ENCODE peak calls at places on chromosomes 7 and 10, in four cellular contexts. K is CD8-positive, alpha-beta T cell; N is thoracic aorta; H is Panc1. W is an unnamed sample.

GRCh38 chr10:79322616-79323566 is 24.4 kb upstream of the PPIF start:
- DNase-seq in H (no peak), N (no peak), K (peak; percentile 81), W (peak; percentile 89)

GRCh38 chr7:2099036-2099957 is 133.4 kb downstream of the MAD1L1 start:
- DNase-seq in H (no peak), K (no peak), N (no peak), W (no peak)

GRCh38 chr10:74825033-74825370 is 1.4 kb upstream of the KAT6B start:
- DNase-seq in K (no peak), N (no peak), H (no peak), W (peak; percentile 51)

GRCh38 chr10:88922041-88922440 is 30.5 kb downstream of the ACTA2 start:
- DNase-seq in N (no peak), K (no peak), H (no peak), W (no peak)

GRCh38 chr10:15088428-15089261 is at the start of gene ACBD7:
- DNase-seq in H (no peak), N (peak; percentile 27), K (peak; percentile 70), W (peak; percentile 70)

GRCh38 chr7:19009241-19009935 is 108.0 kb downstream of the TWIST1 start:
- DNase-seq in N (no peak), K (no peak), H (no peak), W (no peak)

GRCh38 chr7:36109013-36109627 is 43.9 kb upstream of the EEPD1 start:
- DNase-seq in N (no peak), H (no peak), K (no peak), W (no peak)

GRCh38 chr10:48291190-48291589 is 15.3 kb upstream of the MAPK8 start:
- DNase-seq in K (no peak), N (no peak), H (no peak), W (no peak)

GRCh38 chr7:44893710-44894135 is 8.4 kb upstream of the PURB start:
- DNase-seq in H (no peak), N (no peak), K (no peak), W (no peak)

GRCh38 chr10:131180941-131181855 is 130.3 kb downstream of the TCERG1L start:
- DNase-seq in N (no peak), K (no peak), H (no peak), W (no peak)

GRCh38 chr10:77578583-77579227 is 58.9 kb downstream of the KCNMA1 start:
- DNase-seq in K (no peak), N (no peak), H (no peak), W (no peak)

GRCh38 chr10:95660283-95660682 is 3.8 kb upstream of the ALDH18A1 start:
- DNase-seq in K (no peak), N (no peak), H (no peak), W (no peak)

GRCh38 chr10:1187151-1187854 is 131.1 kb downstream of the WDR37 start:
- DNase-seq in N (no peak), K (no peak), H (no peak), W (no peak)

GRCh38 chr7:77393261-77393660 is 22.9 kb downstream of the GSAP start:
- DNase-seq in H (peak; percentile 36), N (no peak), K (no peak), W (no peak)

GRCh38 chr7:17599733-17600685 is 301.6 kb downstream of the AHR start:
- DNase-seq in K (no peak), N (no peak), H (peak; percentile 98), W (no peak)

GRCh38 chr7:68866136-68866535 is 732.1 kb upstream of the AUTS2 start:
- DNase-seq in K (no peak), H (no peak), N (no peak), W (no peak)

GRCh38 chr7:110839866-110840265 is 251.1 kb upstream of the LRRN3 start:
- DNase-seq in H (no peak), N (no peak), K (no peak), W (no peak)

GRCh38 chr7:73373741-73374140 is 45.8 kb downstream of the FKBP6 start:
- DNase-seq in N (no peak), K (no peak), H (no peak), W (no peak)

GRCh38 chr10:759898-760477 is 70.5 kb upstream of the DIP2C start:
- DNase-seq in K (no peak), N (no peak), H (no peak), W (no peak)

GRCh38 chr10:1544209-1544673 is 193.1 kb downstream of the ADARB2 start:
- DNase-seq in H (no peak), N (no peak), K (no peak), W (no peak)

GRCh38 chr7:17434841-17435692 is 136.6 kb downstream of the AHR start:
- DNase-seq in K (no peak), N (no peak), H (no peak), W (no peak)

GRCh38 chr10:69043931-69044531 is 43.9 kb upstream of the SRGN start:
- DNase-seq in K (no peak), H (no peak), N (no peak), W (peak; percentile 36)

GRCh38 chr10:121351533-121351932 is 246.7 kb downstream of the FGFR2 start:
- DNase-seq in H (no peak), N (no peak), K (no peak), W (no peak)

GRCh38 chr10:34492081-34492480 is 323.0 kb downstream of the PARD3 start:
- DNase-seq in N (no peak), H (no peak), K (no peak), W (no peak)

GRCh38 chr10:79130255-79130654 is 61.5 kb downstream of the ZMIZ1 start:
- DNase-seq in H (no peak), N (no peak), K (no peak), W (no peak)

GRCh38 chr10:47217123-47217522 is 82.9 kb upstream of the GDF10 start:
- DNase-seq in H (no peak), K (no peak), N (no peak), W (no peak)

GRCh38 chr7:112994666-112995065 is 92.0 kb downstream of the GPR85 start:
- DNase-seq in H (no peak), N (no peak), K (no peak), W (no peak)

GRCh38 chr10:79196470-79197461 is 128.0 kb downstream of the ZMIZ1 start:
- DNase-seq in N (peak; percentile 16), K (peak; percentile 71), H (no peak), W (peak; percentile 62)

GRCh38 chr10:75428434-75429158 is 2.8 kb upstream of the LRMDA start:
- DNase-seq in N (no peak), H (no peak), K (no peak), W (no peak)

GRCh38 chr10:76111986-76112825 is 680.8 kb downstream of the LRMDA start:
- DNase-seq in H (no peak), N (no peak), K (no peak), W (no peak)

GRCh38 chr10:16643502-16643901 is 121.8 kb upstream of the C1QL3 start:
- DNase-seq in H (no peak), N (no peak), K (no peak), W (no peak)

GRCh38 chr10:80259405-80259871 is 30.0 kb downstream of the MAT1A start:
- DNase-seq in K (no peak), H (no peak), N (no peak), W (no peak)

GRCh38 chr7:101688995-101689907 is 60.2 kb upstream of the MYL10 start:
- DNase-seq in K (no peak), N (no peak), H (no peak), W (no peak)

GRCh38 chr10:86371691-86372090 is 5.1 kb upstream of the GRID1 start:
- DNase-seq in K (no peak), H (no peak), N (no peak), W (no peak)

GRCh38 chr7:3835102-3835501 is 534.0 kb downstream of the SDK1 start:
- DNase-seq in H (no peak), K (no peak), N (no peak), W (no peak)

GRCh38 chr10:123318516-123318915 is 164.3 kb downstream of the BUB3 start:
- DNase-seq in N (no peak), H (no peak), K (no peak), W (no peak)

GRCh38 chr7:131338173-131338572 is 10.5 kb downstream of the MKLN1 start:
- DNase-seq in N (no peak), H (no peak), K (no peak), W (no peak)
- H3K27ac ChIP-seq in N (no peak overlapping the region), H (no peak overlapping the region), K (no peak overlapping the region), W (no peak overlapping the region)

DNA sequence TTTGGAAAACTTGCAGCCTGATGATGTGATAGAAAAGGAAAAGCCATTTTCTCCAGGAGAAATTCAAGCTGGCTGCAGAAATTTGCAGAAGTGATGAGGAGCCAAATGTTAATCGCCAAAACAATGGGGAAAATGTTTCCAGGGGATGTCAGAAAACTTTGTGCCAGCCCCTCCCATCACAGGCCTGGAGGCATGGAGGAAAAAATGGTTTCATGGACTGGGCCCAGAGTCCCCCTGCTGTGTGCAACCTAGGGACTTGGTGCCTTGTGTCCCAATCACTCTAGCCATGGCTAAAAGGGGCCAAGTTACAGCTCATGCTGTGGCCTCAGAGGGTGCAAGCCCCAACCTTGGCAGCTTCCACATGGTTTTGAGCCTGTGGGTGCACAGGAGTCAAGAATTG is 41.0 kb downstream of the ADD3 start:
- DNase-seq in N (no peak), H (no peak), K (no peak), W (no peak)
- H3K9me3 ChIP-seq in N (peaks cover 3% of the 10 kb centered on the region), H (no peaks in the 10 kb centered on the region), K (peaks cover 6% of the 10 kb centered on the region), W (peaks cover 13% of the 10 kb centered on the region)

GRCh38 chr10:43137971-43138756 is at the start of gene CSGALNACT2:
- DNase-seq in N (peak; percentile 33), H (no peak), K (peak; percentile 81), W (peak; percentile 91)

GRCh38 chr10:43136995-43137700 is 1.1 kb upstream of the CSGALNACT2 start:
- DNase-seq in N (no peak), H (no peak), K (no peak), W (no peak)

GRCh38 chr10:43136432-43136831 is 1.8 kb upstream of the CSGALNACT2 start:
- DNase-seq in H (no peak), N (no peak), K (no peak), W (no peak)

GRCh38 chr10:43138757-43139241 is 554 bp downstream of the CSGALNACT2 start:
- DNase-seq in K (peak; percentile 43), N (no peak), H (no peak), W (peak; percentile 38)

GRCh38 chr10:43137701-43137970 is 609 bp upstream of the CSGALNACT2 start:
- DNase-seq in H (no peak), K (peak; percentile 19), N (no peak), W (peak; percentile 56)
- H3K27ac ChIP-seq in H (peak overlapping the region; percentile 92), K (peak overlapping the region; percentile 91), N (peak overlapping the region; percentile 96), W (peak overlapping the region; percentile 92)

DNA sequence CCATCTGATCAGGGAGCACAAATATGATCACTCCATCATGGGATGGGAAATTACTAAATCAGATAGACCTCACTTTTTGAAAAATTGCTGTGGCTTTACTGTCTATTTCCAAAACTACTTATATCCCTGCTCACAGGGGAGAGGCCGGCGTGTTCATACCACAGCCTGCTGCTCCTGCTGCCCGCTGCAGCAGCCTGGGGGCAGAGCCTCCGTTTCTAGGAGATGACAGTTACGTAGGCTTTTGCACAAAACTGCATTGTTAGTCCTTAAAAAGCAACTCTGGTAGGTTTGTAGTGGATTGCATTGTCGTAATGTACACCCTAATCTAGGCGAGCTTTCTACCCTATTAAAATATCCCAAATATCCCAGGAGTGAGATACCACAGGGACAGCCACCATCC is 203.7 kb downstream of the EBF3 start:
- DNase-seq in H (no peak), N (no peak), K (no peak), W (no peak)
- H3K9me3 ChIP-seq in H (no peaks in the 10 kb centered on the region), N (no peaks in the 10 kb centered on the region), K (no peaks in the 10 kb centered on the region), W (no peaks in the 10 kb centered on the region)

W was measured in CD8-positive, alpha-beta memory T cell.